ENCODE peak calls at places on chromosomes 3 and 15, in nine cellular contexts. U is dorsolateral prefrontal cortex, O is HFF-Myc, Z is astrocyte of the spinal cord, E is foreskin fibroblast, K is mammary epithelial cell, A is osteoblast, G is mucosa of descending colon, X is choroid plexus epithelial cell. B is an unnamed sample.

GRCh38 chr3:84601303-84601702 is 357.5 kb upstream of the CADM2 start:
- DNase-seq in U (no peak), O (no peak), Z (peak), E (no peak), K (no peak), A (no peak), G (no peak), X (peak), B (no peak)

GRCh38 chr3:78978037-78978436 is 789.8 kb downstream of the ROBO1 start:
- DNase-seq in U (no peak), O (no peak), Z (peak), E (peak), K (peak), A (no peak), G (no peak), X (peak), B (peak)

GRCh38 chr3:124890573-124891190 is 3.5 kb upstream of the ITGB5 start:
- DNase-seq in U (no peak), O (no peak), Z (no peak), E (no peak), K (peak), A (no peak), G (no peak), X (no peak), B (no peak)

GRCh38 chr15:40333922-40334492 is 6.7 kb downstream of the CCDC9B start:
- DNase-seq in U (no peak), O (no peak), Z (peak), E (peak), K (no peak), A (peak), G (peak), X (peak), B (peak)

GRCh38 chr3:85781806-85782205 is 823.0 kb downstream of the CADM2 start:
- DNase-seq in U (no peak), O (no peak), Z (no peak), E (peak), K (no peak), A (no peak), G (no peak), X (peak), B (peak)

GRCh38 chr3:110413807-110414748 is 657.5 kb upstream of the NECTIN3 start:
- DNase-seq in U (no peak), O (peak), Z (peak), E (peak), K (peak), A (peak), G (no peak), X (peak), B (peak)

GRCh38 chr3:42654331-42655201 is 1.1 kb downstream of the ZBTB47 start:
- DNase-seq in U (peak), O (no peak), Z (peak), E (peak), K (no peak), A (peak), G (peak), X (peak), B (peak)

GRCh38 chr3:141561426-141562034 is 74.7 kb downstream of the RASA2 start:
- DNase-seq in U (no peak), O (peak), Z (peak), E (peak), K (peak), A (peak), G (peak), X (peak), B (peak)

GRCh38 chr15:77186518-77187095 is 115.7 kb upstream of the TSPAN3 start:
- DNase-seq in U (no peak), O (no peak), Z (peak), E (peak), K (no peak), A (peak), G (no peak), X (peak), B (peak)

GRCh38 chr3:184544513-184544861 is 17.1 kb upstream of the EPHB3 start:
- DNase-seq in U (no peak), O (no peak), Z (no peak), E (no peak), K (no peak), A (no peak), G (no peak), X (no peak), B (no peak)

GRCh38 chr15:91348812-91349500 is 248.9 kb downstream of the SV2B start:
- DNase-seq in U (no peak), O (no peak), Z (no peak), E (no peak), K (peak), A (no peak), G (no peak), X (no peak), B (no peak)

GRCh38 chr3:96083610-96084009 is 730.8 kb upstream of the EPHA6 start:
- DNase-seq in U (no peak), O (no peak), Z (no peak), E (no peak), K (no peak), A (no peak), G (no peak), X (no peak), B (no peak)

GRCh38 chr3:43243590-43244587 is 42.5 kb upstream of the SNRK start:
- DNase-seq in U (no peak), O (no peak), Z (no peak), E (peak), K (no peak), A (no peak), G (peak), X (no peak), B (peak)

GRCh38 chr3:16343101-16343500 is 78.1 kb downstream of the OXNAD1 start:
- DNase-seq in U (no peak), O (no peak), Z (no peak), E (no peak), K (no peak), A (no peak), G (no peak), X (no peak), B (no peak)

GRCh38 chr3:156395961-156396700 is 158.8 kb downstream of the SSR3 start:
- DNase-seq in U (no peak), O (no peak), Z (no peak), E (peak), K (no peak), A (no peak), G (no peak), X (no peak), B (no peak)
- H3K4me3 ChIP-seq in U (no peak), O (no peak), Z (no peak), E (no peak), K (no peak), A (no peak), G (no peak), X (no peak), B (no peak)

DNA sequence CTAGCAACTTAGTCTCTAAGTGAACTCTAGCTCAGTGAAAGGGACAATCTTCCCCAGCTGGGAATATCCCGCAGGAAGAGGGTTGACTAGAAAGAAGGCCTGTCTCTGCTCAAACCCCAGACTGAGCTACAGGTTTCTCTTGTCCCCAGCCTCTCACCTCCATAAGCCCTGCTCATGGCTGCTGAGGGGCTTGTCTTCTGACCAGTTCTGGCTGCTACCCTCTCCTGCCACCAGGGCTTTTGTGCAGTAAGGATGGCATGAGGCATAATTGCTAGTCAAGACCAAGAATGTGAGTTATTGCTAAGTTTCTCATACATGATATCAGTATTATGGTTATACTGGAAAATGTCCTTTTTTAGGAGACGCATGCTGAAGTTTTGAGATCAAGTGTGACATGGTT is 21.3 kb downstream of the WDR53 start:
- DNase-seq in U (no peak), O (no peak), Z (no peak), E (no peak), K (no peak), A (no peak), G (no peak), X (no peak), B (no peak)
- TF ChIP-seq CTCF in U (no peak), O (no peak), Z (no peak), E (no peak), K (no peak), A (peak), G (no peak), X (no peak), B (no peak)

DNA sequence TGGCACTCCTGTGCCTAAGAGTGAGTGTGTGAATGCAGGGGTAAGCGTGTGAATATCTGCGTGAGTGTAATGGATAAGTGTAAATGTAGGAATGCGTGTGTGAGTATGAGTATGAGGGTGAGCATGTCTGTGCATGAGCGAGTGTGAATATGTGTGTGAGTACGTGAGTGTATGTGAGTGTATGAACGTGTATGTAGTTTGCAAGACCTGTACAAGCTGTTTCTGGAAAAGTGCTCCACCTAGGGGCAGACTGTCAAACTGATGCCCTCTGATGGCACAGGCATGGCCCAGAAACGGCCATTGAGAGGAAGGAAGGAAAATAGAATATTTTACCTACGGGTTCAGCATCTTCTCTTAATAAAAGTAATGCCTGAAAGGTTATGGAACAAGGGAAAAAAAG is 24.4 kb upstream of the FRMD4B start:
- DNase-seq in U (peak), O (peak), Z (peak), E (peak), K (peak), A (peak), G (peak), X (peak), B (peak)
- H3K4me3 ChIP-seq in U (peak), O (no peak), Z (no peak), E (no peak), K (no peak), A (no peak), G (no peak), X (no peak), B (no peak)

GRCh38 chr3:101849714-101850326 is 506 bp downstream of the NFKBIZ start:
- DNase-seq in U (peak), O (no peak), Z (no peak), E (peak), K (no peak), A (peak), G (peak), X (no peak), B (no peak)
- TF ChIP-seq CTCF in U (peak), O (no peak), Z (no peak), E (no peak), K (no peak), A (no peak), G (no peak), X (no peak), B (no peak)

DNA sequence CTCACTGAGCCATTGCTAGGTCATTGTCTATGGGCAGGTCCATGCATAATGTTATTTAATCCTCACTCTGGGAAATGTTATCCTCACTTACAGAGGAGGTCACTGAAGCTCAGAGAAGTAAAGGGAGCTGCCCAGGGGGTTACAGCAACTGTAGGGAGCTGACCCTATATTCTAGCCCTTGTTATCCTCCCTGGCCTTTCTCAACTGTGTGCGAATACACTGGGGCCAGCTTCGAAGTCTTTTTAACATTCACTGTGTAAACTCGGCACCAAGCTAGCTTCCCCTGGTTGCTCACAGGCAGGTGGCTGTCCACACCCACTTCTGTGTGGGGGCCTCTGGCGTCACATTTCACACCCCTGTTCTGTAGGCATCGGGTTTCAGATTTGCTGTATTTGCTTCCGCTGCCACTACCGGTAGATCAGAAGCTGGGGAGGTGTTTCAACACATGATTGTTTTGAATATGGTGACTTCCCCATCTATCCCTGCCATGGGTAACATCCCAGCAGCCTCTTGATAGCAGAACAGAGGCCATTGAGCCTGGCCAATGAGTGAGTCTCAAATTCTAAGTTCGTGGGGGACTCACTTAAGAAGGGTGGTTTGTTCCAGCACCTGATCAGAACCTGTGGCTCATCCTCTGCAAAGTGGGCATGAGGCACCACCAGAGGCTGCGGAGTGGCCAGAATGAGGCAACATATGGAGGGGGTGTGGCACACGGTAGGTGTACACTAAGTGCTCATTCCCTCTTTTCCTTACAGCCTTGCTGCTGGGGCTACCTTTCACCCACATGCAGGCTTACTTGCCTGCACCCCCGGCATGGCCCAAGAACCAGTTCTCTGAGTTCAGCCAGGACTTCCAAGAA is 61.6 kb downstream of the IQSEC1 start:
- DNase-seq in U (peak), O (no peak), Z (no peak), E (no peak), K (no peak), A (peak), G (peak), X (peak), B (no peak)
- H3K4me3 ChIP-seq in U (no peak), O (no peak), Z (no peak), E (no peak), K (no peak), A (no peak), G (no peak), X (no peak), B (no peak)

GRCh38 chr3:77807312-77807711 is 767.4 kb downstream of the ROBO2 start:
- DNase-seq in U (no peak), O (no peak), Z (no peak), E (no peak), K (no peak), A (no peak), G (no peak), X (no peak), B (no peak)
- TF ChIP-seq CTCF in U (no peak), O (no peak), Z (no peak), E (no peak), K (no peak), A (no peak), G (no peak), X (no peak), B (no peak)

GRCh38 chr15:67086650-67086941 is 21.2 kb downstream of the SMAD3 start:
- DNase-seq in U (no peak), O (no peak), Z (no peak), E (no peak), K (no peak), A (no peak), G (no peak), X (no peak), B (no peak)

GRCh38 chr15:67087507-67088172 is 22.2 kb downstream of the SMAD3 start:
- DNase-seq in U (no peak), O (no peak), Z (no peak), E (no peak), K (no peak), A (no peak), G (peak), X (no peak), B (no peak)

GRCh38 chr15:67085237-67085817 is 19.9 kb downstream of the SMAD3 start:
- DNase-seq in U (no peak), O (no peak), Z (no peak), E (peak), K (no peak), A (no peak), G (no peak), X (no peak), B (no peak)

GRCh38 chr15:67084561-67084960 is 19.2 kb downstream of the SMAD3 start:
- DNase-seq in U (no peak), O (no peak), Z (no peak), E (no peak), K (no peak), A (no peak), G (no peak), X (no peak), B (no peak)

DNA sequence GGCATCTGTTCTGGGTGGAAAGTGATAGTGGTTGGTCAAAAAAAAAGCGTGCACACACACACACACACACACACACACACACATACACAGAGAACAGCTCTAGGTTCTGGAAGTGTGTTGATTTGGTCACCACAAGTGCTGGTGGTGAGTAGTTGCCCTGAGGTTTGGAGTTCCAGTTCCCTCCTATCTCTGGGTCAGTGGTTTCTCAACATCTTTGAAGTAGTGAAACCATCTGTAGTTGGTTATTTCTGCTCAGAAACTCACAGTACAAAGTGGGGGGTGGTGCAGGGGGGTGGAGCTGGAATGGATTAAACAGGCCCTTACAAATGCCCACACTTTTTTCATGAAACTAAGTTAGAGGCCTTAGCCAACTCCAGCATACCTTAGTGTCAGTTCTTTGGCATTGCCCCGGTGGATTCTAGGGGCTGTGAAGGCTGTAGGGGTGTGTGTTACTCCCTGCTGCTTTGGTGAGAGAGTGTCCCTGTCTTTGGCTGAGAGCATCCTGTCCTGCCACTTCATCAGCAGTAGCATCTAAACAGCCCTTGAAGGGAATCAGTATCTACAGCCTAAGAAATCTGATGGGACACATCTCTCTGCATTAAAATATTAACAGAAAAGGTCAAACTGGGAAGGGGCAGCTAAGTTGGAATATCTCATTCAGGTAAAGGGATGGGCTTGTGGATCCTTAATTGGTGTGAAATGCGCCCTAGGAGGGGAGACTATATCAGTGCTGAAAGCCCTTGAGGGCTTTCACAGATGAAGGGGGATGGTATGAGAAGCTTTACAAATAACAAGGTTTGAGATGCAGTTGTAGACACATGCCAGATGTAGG is 20.6 kb downstream of the SMAD3 start:
- DNase-seq in U (no peak), O (peak), Z (peak), E (peak), K (peak), A (peak), G (no peak), X (peak), B (peak)
- H3K4me3 ChIP-seq in U (no peak), O (no peak), Z (no peak), E (no peak), K (no peak), A (no peak), G (no peak), X (no peak), B (no peak)

GRCh38 chr15:71182522-71182921 is 67.3 kb downstream of the THSD4 start:
- DNase-seq in U (no peak), O (no peak), Z (no peak), E (no peak), K (no peak), A (peak), G (no peak), X (no peak), B (no peak)

GRCh38 chr15:71186267-71186666 is 71.0 kb downstream of the THSD4 start:
- DNase-seq in U (no peak), O (no peak), Z (no peak), E (no peak), K (no peak), A (no peak), G (no peak), X (no peak), B (no peak)

GRCh38 chr15:71183063-71183462 is 67.8 kb downstream of the THSD4 start:
- DNase-seq in U (no peak), O (no peak), Z (no peak), E (no peak), K (no peak), A (no peak), G (no peak), X (no peak), B (no peak)

GRCh38 chr15:71185706-71186105 is 70.4 kb downstream of the THSD4 start:
- DNase-seq in U (no peak), O (no peak), Z (no peak), E (no peak), K (no peak), A (no peak), G (no peak), X (no peak), B (no peak)

GRCh38 chr15:71181454-71181853 is 66.2 kb downstream of the THSD4 start:
- DNase-seq in U (no peak), O (no peak), Z (no peak), E (no peak), K (no peak), A (no peak), G (no peak), X (no peak), B (no peak)
- TF ChIP-seq CTCF in U (no peak), O (no peak), Z (no peak), E (no peak), K (no peak), A (no peak), G (no peak), X (no peak), B (no peak)

GRCh38 chr15:92618121-92618520 is 37.5 kb downstream of the FAM174B start:
- DNase-seq in U (no peak), O (no peak), Z (no peak), E (no peak), K (no peak), A (no peak), G (no peak), X (no peak), B (no peak)
- H3K4me3 ChIP-seq in U (no peak), O (no peak), Z (no peak), E (no peak), K (no peak), A (no peak), G (no peak), X (no peak), B (no peak)